ENCODE peak calls at places on chromosome 17, in five cellular contexts. R is stimulated activated CD8-positive, alpha-beta memory T cell treated with anti-CD3 and anti-CD28 coated beads, Interleukin-4, amount 100 ng/mL, for 48 hours; V is HS-27A; I is dermis microvascular lymphatic vessel endothelial cell; W is NCI-H2171 treated with DMSO at 0.1 percent for 48 hours. Y is an unnamed sample.

GRCh38 chr17:6346986-6347385 is 87.9 kb downstream of the AIPL1 start:
- DNase-seq in R (no peak), V (no peak), I (no peak), W (no peak), Y (peak)

GRCh38 chr17:59413014-59413725 is 81.7 kb downstream of the YPEL2 start:
- DNase-seq in R (no peak), V (no peak), I (no peak), W (peak), Y (no peak)

GRCh38 chr17:16439867-16440351 is 24.5 kb downstream of the TRPV2 start:
- DNase-seq in R (no peak), V (no peak), I (peak), W (no peak), Y (no peak)

GRCh38 chr17:74354123-74354522 is 7.5 kb downstream of the BTBD17 start:
- DNase-seq in R (peak), V (no peak), I (peak), W (no peak), Y (peak)

GRCh38 chr17:76866774-76867577 is 1.2 kb upstream of the MGAT5B start:
- DNase-seq in R (no peak), V (no peak), I (peak), W (peak), Y (no peak)

GRCh38 chr17:29194669-29195068 is 14.5 kb upstream of the MYO18A start:
- DNase-seq in R (no peak), V (no peak), I (no peak), W (no peak), Y (no peak)

GRCh38 chr17:81389585-81389984 is 5.7 kb upstream of the BAHCC1 start:
- DNase-seq in R (no peak), V (no peak), I (no peak), W (no peak), Y (no peak)

GRCh38 chr17:21166599-21167265 is 40.0 kb downstream of the DHRS7B start:
- DNase-seq in R (no peak), V (no peak), I (no peak), W (no peak), Y (no peak)

GRCh38 chr17:5501725-5502124 is 15.4 kb downstream of the MIS12 start:
- DNase-seq in R (no peak), V (no peak), I (no peak), W (no peak), Y (no peak)

GRCh38 chr17:81154961-81155360 is 10.3 kb upstream of the PVALEF start:
- DNase-seq in R (no peak), V (no peak), I (no peak), W (no peak), Y (no peak)

GRCh38 chr17:18925187-18925586 is 26.8 kb upstream of the SLC5A10 start:
- DNase-seq in R (no peak), V (no peak), I (no peak), W (no peak), Y (no peak)

GRCh38 chr17:38447502-38448095 is 19.3 kb downstream of the ARHGAP23 start:
- DNase-seq in R (no peak), V (no peak), I (no peak), W (no peak), Y (no peak)

GRCh38 chr17:7841622-7842379 is 7.8 kb downstream of the KDM6B start:
- DNase-seq in R (peak), V (no peak), I (peak), W (peak), Y (peak)

GRCh38 chr17:5581655-5582054 is 2.7 kb downstream of the NLRP1 start:
- DNase-seq in R (no peak), V (no peak), I (no peak), W (no peak), Y (no peak)

GRCh38 chr17:31405941-31406371 is 14.5 kb downstream of the RAB11FIP4 start:
- DNase-seq in R (no peak), V (no peak), I (no peak), W (peak), Y (peak)

GRCh38 chr17:8862213-8863056 is 5.0 kb downstream of the PIK3R6 start:
- DNase-seq in R (peak), V (no peak), I (no peak), W (no peak), Y (peak)

GRCh38 chr17:8091033-8091687 is 3.6 kb upstream of the ALOX12B start:
- DNase-seq in R (no peak), V (no peak), I (no peak), W (no peak), Y (no peak)

GRCh38 chr17:56779898-56780777 is 53.6 kb downstream of the C17orf67 start:
- DNase-seq in R (peak), V (peak), I (peak), W (peak), Y (peak)

GRCh38 chr17:57921342-57921741 is 33.9 kb downstream of the CUEDC1 start:
- DNase-seq in R (no peak), V (no peak), I (no peak), W (no peak), Y (no peak)

GRCh38 chr17:55089955-55090573 is 121.5 kb downstream of the STXBP4 start:
- DNase-seq in R (peak), V (no peak), I (peak), W (peak), Y (peak)

GRCh38 chr17:2064511-2064910 is 9.6 kb downstream of the HIC1 start:
- DNase-seq in R (no peak), V (no peak), I (no peak), W (no peak), Y (no peak)

GRCh38 chr17:72338847-72339790 is 218.3 kb downstream of the SOX9 start:
- DNase-seq in R (no peak), V (peak), I (peak), W (no peak), Y (peak)

GRCh38 chr17:62870581-62870964 is 62.5 kb upstream of the MARCHF10 start:
- DNase-seq in R (no peak), V (no peak), I (no peak), W (peak), Y (no peak)

GRCh38 chr17:12789075-12789975 is at the start of gene ARHGAP44:
- DNase-seq in R (peak), V (no peak), I (peak), W (peak), Y (peak)

GRCh38 chr17:78898947-78899346 is 4.1 kb downstream of the CEP295NL start:
- DNase-seq in R (no peak), V (no peak), I (no peak), W (no peak), Y (no peak)

GRCh38 chr17:76511562-76512365 is 10.5 kb upstream of the RHBDF2 start:
- DNase-seq in R (no peak), V (no peak), I (no peak), W (no peak), Y (no peak)

GRCh38 chr17:73138541-73139138 is 26.2 kb upstream of the SSTR2 start:
- DNase-seq in R (no peak), V (no peak), I (no peak), W (no peak), Y (no peak)

GRCh38 chr17:18181358-18181757 is 2.3 kb upstream of the ALKBH5 start:
- DNase-seq in R (peak), V (no peak), I (no peak), W (no peak), Y (no peak)

GRCh38 chr17:1730345-1731193 is 6.1 kb downstream of the WDR81 start:
- DNase-seq in R (no peak), V (no peak), I (peak), W (no peak), Y (no peak)

GRCh38 chr17:45228121-45228941 is 6.6 kb downstream of the FMNL1 start:
- DNase-seq in R (peak), V (no peak), I (no peak), W (peak), Y (peak)

GRCh38 chr17:57099165-57099564 is 14.1 kb downstream of the AKAP1 start:
- DNase-seq in R (no peak), V (no peak), I (no peak), W (no peak), Y (no peak)

GRCh38 chr17:68585643-68586042 is 15.5 kb downstream of the FAM20A start:
- DNase-seq in R (no peak), V (no peak), I (no peak), W (no peak), Y (peak)

GRCh38 chr17:81053043-81053970 is 18.4 kb downstream of the BAIAP2 start:
- DNase-seq in R (no peak), V (no peak), I (peak), W (no peak), Y (no peak)

GRCh38 chr17:37062036-37062435 is 113.3 kb downstream of the AATF start:
- DNase-seq in R (no peak), V (no peak), I (no peak), W (peak), Y (no peak)

Y was measured in islet precursor cell.